ENCODE peak calls at places on chromosomes 1 and 21, in five cellular contexts. P, M, Q, U and S are unnamed samples. For H3K4me1, the result is how much of the 10 kb centered on the place peaks cover.

GRCh38 chr1:20200966-20201365 is 14.6 kb upstream of the PLA2G2C start:
- DNase-seq in P (no peak), M (no peak), Q (no peak), U (no peak), S (no peak)

GRCh38 chr1:62333431-62333830 is 14.2 kb upstream of the KANK4 start:
- DNase-seq in P (peak), M (peak), Q (no peak), U (no peak), S (peak)

GRCh38 chr1:212328248-212328647 is 43.0 kb downstream of the PPP2R5A start:
- DNase-seq in P (no peak), M (no peak), Q (no peak), U (no peak), S (no peak)

GRCh38 chr21:34807146-34807880 is 138.5 kb downstream of the CLIC6 start:
- DNase-seq in P (no peak), M (peak), Q (no peak), U (no peak), S (peak)

GRCh38 chr1:61641171-61641570 is 83.8 kb downstream of the TM2D1 start:
- DNase-seq in P (no peak), M (no peak), Q (no peak), U (peak), S (no peak)

GRCh38 chr1:234531181-234532132 is 52.5 kb upstream of the TARBP1 start:
- DNase-seq in P (no peak), M (peak), Q (peak), U (no peak), S (no peak)

GRCh38 chr1:247962911-247963588 is 2.0 kb upstream of the OR2AK2 start:
- DNase-seq in P (no peak), M (peak), Q (no peak), U (no peak), S (no peak)

GRCh38 chr1:52556641-52557360 is 3.9 kb upstream of the TUT4 start:
- DNase-seq in P (no peak), M (no peak), Q (no peak), U (no peak), S (no peak)

GRCh38 chr1:27429029-27429425 is 36.6 kb downstream of the GPR3 start:
- DNase-seq in P (no peak), M (no peak), Q (no peak), U (no peak), S (no peak)

GRCh38 chr1:44423706-44424546 is 18.9 kb downstream of the RNF220 start:
- DNase-seq in P (no peak), M (peak), Q (peak), U (no peak), S (no peak)

GRCh38 chr21:43953028-43953427 is 59.1 kb upstream of the TRAPPC10 start:
- DNase-seq in P (no peak), M (no peak), Q (peak), U (no peak), S (no peak)

GRCh38 chr1:172513480-172513879 is 19.5 kb upstream of the SUCO start:
- DNase-seq in P (no peak), M (peak), Q (no peak), U (no peak), S (no peak)

GRCh38 chr1:225253784-225254183 is 174.1 kb downstream of the LBR start:
- DNase-seq in P (no peak), M (peak), Q (no peak), U (no peak), S (no peak)

GRCh38 chr1:113390871-113391642 is 742 bp downstream of the MAGI3 start:
- DNase-seq in P (no peak), M (peak), Q (peak), U (peak), S (peak)

GRCh38 chr1:195251900-195252299 is 1356.3 kb downstream of the KCNT2 start:
- DNase-seq in P (no peak), M (no peak), Q (no peak), U (no peak), S (no peak)

GRCh38 chr1:109886827-109887226 is 23.8 kb upstream of the CSF1 start:
- DNase-seq in P (no peak), M (no peak), Q (no peak), U (no peak), S (no peak)

GRCh38 chr1:38213720-38214367 is 167.3 kb upstream of the POU3F1 start:
- DNase-seq in P (no peak), M (no peak), Q (no peak), U (no peak), S (no peak)

GRCh38 chr21:29365636-29366305 is 67.0 kb downstream of the BACH1 start:
- DNase-seq in P (no peak), M (no peak), Q (no peak), U (no peak), S (no peak)

GRCh38 chr1:51283977-51284376 is 46.4 kb downstream of the TTC39A start:
- DNase-seq in P (no peak), M (no peak), Q (no peak), U (no peak), S (no peak)

GRCh38 chr1:152515454-152515823 is 1.2 kb downstream of the CRCT1 start:
- DNase-seq in P (no peak), M (peak), Q (no peak), U (no peak), S (no peak)

GRCh38 chr1:1116701-1117468 is 996 bp upstream of the C1orf159 start:
- DNase-seq in P (no peak), M (peak), Q (peak), U (peak), S (no peak)

GRCh38 chr1:157124855-157125254 is 13.3 kb downstream of the ETV3 start:
- DNase-seq in P (no peak), M (no peak), Q (no peak), U (no peak), S (no peak)

GRCh38 chr1:170598618-170599017 is 65.3 kb upstream of the PRRX1 start:
- DNase-seq in P (no peak), M (no peak), Q (no peak), U (no peak), S (no peak)

GRCh38 chr1:2644591-2645101 is 11.8 kb upstream of the MMEL1 start:
- DNase-seq in P (no peak), M (no peak), Q (peak), U (no peak), S (no peak)

GRCh38 chr1:28893403-28894102 is 20.8 kb upstream of the EPB41 start:
- DNase-seq in P (no peak), M (no peak), Q (peak), U (no peak), S (no peak)

GRCh38 chr1:168261390-168261789 is 19.3 kb upstream of the TBX19 start:
- DNase-seq in P (no peak), M (peak), Q (no peak), U (no peak), S (no peak)

GRCh38 chr1:64891440-64891815 is 74.9 kb downstream of the JAK1 start:
- DNase-seq in P (no peak), M (no peak), Q (no peak), U (no peak), S (no peak)

GRCh38 chr1:35958558-35958957 is 27.7 kb downstream of the AGO3 start:
- DNase-seq in P (no peak), M (no peak), Q (no peak), U (no peak), S (no peak)

GRCh38 chr1:204564835-204565234 is 48.6 kb downstream of the MDM4 start:
- DNase-seq in P (no peak), M (no peak), Q (no peak), U (peak), S (no peak)

GRCh38 chr1:96840396-96840795 is 118.8 kb downstream of the PTBP2 start:
- DNase-seq in P (no peak), M (no peak), Q (no peak), U (no peak), S (no peak)

GRCh38 chr1:148362141-148362929 is 120.8 kb downstream of the PPIAL4G start:
- DNase-seq in P (peak), M (peak), Q (no peak), U (no peak), S (peak)

GRCh38 chr1:216804107-216804506 is 80.9 kb upstream of the ESRRG start:
- DNase-seq in P (no peak), M (no peak), Q (no peak), U (no peak), S (no peak)

GRCh38 chr1:221097479-221098281 is 218.4 kb downstream of the HLX start:
- DNase-seq in P (no peak), M (peak), Q (no peak), U (no peak), S (no peak)

GRCh38 chr1:231694465-231695077 is 68.0 kb downstream of the DISC1 start:
- DNase-seq in P (no peak), M (no peak), Q (no peak), U (no peak), S (no peak)

GRCh38 chr1:150235436-150235851 is 468 bp downstream of the ANP32E start:
- DNase-seq in P (no peak), M (no peak), Q (no peak), U (no peak), S (peak)

GRCh38 chr1:203288351-203288894 is 16.9 kb upstream of the BTG2 start:
- DNase-seq in P (no peak), M (no peak), Q (no peak), U (no peak), S (no peak)

GRCh38 chr1:203286161-203286984 is 18.9 kb upstream of the BTG2 start:
- DNase-seq in P (no peak), M (peak), Q (no peak), U (no peak), S (no peak)

GRCh38 chr1:203289281-203289981 is 15.9 kb upstream of the BTG2 start:
- DNase-seq in P (no peak), M (no peak), Q (no peak), U (peak), S (peak)

GRCh38 chr1:203287109-203287893 is 18.0 kb upstream of the BTG2 start:
- DNase-seq in P (no peak), M (no peak), Q (no peak), U (peak), S (peak)

GRCh38 chr1:203287896-203288295 is 17.4 kb upstream of the BTG2 start:
- DNase-seq in P (no peak), M (no peak), Q (no peak), U (no peak), S (no peak)
- H3K4me1 ChIP-seq in P (under half), M (under half), Q (half or more), U (half or more), S (half or more)

GRCh38 chr1:206694551-206695124 is 9.9 kb downstream of the MAPKAPK2 start:
- DNase-seq in P (no peak), M (no peak), Q (no peak), U (no peak), S (no peak)
- H3K4me1 ChIP-seq in P (under half), M (under half), Q (under half), U (under half), S (under half)

GRCh38 chr1:160580208-160580812 is 1.0 kb upstream of the CD84 start:
- DNase-seq in P (no peak), M (no peak), Q (no peak), U (no peak), S (no peak)
- H3K4me1 ChIP-seq in P (under half), M (under half), Q (under half), U (under half), S (half or more)

DNA sequence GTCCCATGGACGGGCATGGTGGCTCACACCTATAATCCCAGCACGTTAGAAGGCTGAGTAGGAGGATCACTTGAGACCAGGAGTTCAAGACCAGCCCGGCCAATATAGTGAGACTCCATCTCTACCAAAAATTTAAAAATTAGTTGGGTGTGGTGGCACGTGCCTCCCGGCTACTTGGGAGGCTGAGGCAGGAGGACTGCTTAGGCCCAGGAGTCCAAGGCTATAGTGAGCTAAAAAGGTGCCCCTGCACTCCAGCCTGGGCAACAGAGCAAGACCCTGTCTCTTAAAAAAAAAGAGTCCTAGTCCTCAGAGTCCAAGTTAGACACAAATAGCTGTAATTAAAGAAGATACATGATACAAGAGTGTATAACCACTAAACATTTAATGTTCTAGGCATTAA is 20.1 kb downstream of the TRIT1 start:
- DNase-seq in P (no peak), M (no peak), Q (no peak), U (no peak), S (no peak)
- H3K4me1 ChIP-seq in P (under half), M (under half), Q (under half), U (under half), S (under half)

GRCh38 chr1:11802616-11802972 is 3.2 kb downstream of the MTHFR start:
- DNase-seq in P (no peak), M (no peak), Q (no peak), U (peak), S (no peak)

GRCh38 chr1:11799896-11800295 is 5.9 kb downstream of the MTHFR start:
- DNase-seq in P (no peak), M (no peak), Q (no peak), U (no peak), S (no peak)

GRCh38 chr1:11799099-11799498 is 6.7 kb downstream of the MTHFR start:
- DNase-seq in P (no peak), M (no peak), Q (no peak), U (no peak), S (no peak)

GRCh38 chr1:11800391-11800755 is 5.4 kb downstream of the MTHFR start:
- DNase-seq in P (no peak), M (no peak), Q (no peak), U (no peak), S (no peak)

GRCh38 chr1:11800756-11801433 is 4.9 kb downstream of the MTHFR start:
- DNase-seq in P (peak), M (no peak), Q (no peak), U (no peak), S (no peak)
- H3K4me1 ChIP-seq in P (half or more), M (under half), Q (under half), U (under half), S (under half)

DNA sequence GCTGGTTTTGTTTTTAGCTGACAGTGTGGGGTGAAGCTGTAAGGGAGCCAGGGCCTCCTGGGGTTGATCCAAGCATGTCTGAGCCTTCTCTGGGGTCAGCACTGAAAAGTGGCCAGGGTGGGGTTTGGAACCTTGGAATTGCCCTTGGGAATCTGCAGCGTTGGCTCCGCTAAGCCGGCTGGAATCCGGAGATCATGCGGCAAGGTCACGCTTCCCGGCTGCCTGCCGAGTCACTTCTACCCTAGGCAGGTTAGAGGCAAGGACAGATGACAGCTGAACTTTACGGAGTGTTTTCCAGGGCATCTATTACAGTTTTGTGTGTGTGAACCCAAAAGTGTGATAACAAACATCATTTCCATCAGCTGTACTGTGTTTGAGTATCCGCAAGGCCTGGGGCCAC is 17.1 kb downstream of the ABCG1 start:
- DNase-seq in P (no peak), M (no peak), Q (no peak), U (no peak), S (no peak)
- H3K4me1 ChIP-seq in P (under half), M (under half), Q (under half), U (half or more), S (half or more)

GRCh38 chr1:183100575-183100974 is 77.4 kb downstream of the LAMC1 start:
- DNase-seq in P (no peak), M (no peak), Q (no peak), U (no peak), S (no peak)
- H3K4me1 ChIP-seq in P (under half), M (under half), Q (under half), U (under half), S (under half)